ENCODE peak calls at places on chromosomes 4 and X, in six cellular contexts. X is progenitor cell of endocrine pancreas, M is OCI-LY7, L is endothelial cell, P is GM13977, A is testis. Z is an unnamed sample.

GRCh38 chr4:183468210-183469095 is 24.0 kb downstream of the CDKN2AIP start:
- DNase-seq in L (no peak), P (no peak), X (no peak), A (no peak), M (no peak), Z (no peak)

GRCh38 chr4:56850910-56851309 is 29.4 kb upstream of the SPINK2 start:
- DNase-seq in P (no peak), X (no peak), A (no peak), L (no peak), M (no peak), Z (no peak)

GRCh38 chrX:12657881-12658280 is 133.3 kb upstream of the PRPS2 start:
- DNase-seq in M (no peak), A (no peak), L (no peak), P (no peak), X (no peak), Z (no peak)

GRCh38 chr4:168812806-168813205 is 197.2 kb downstream of the CBR4 start:
- DNase-seq in P (no peak), A (no peak), L (no peak), X (no peak), M (no peak), Z (no peak)

GRCh38 chrX:13899607-13900006 is 82.7 kb upstream of the GPM6B start:
- DNase-seq in A (no peak), P (no peak), M (no peak), X (no peak), L (no peak), Z (peak; percentile 55)

GRCh38 chr4:145879598-145879997 is 59.0 kb downstream of the ZNF827 start:
- DNase-seq in A (no peak), L (no peak), M (no peak), P (no peak), X (no peak), Z (no peak)

GRCh38 chrX:103442536-103442901 is 66.2 kb downstream of the BEX3 start:
- DNase-seq in L (no peak), A (no peak), M (no peak), P (no peak), X (no peak), Z (no peak)

GRCh38 chr4:173448103-173448502 is 49.2 kb upstream of the SCRG1 start:
- DNase-seq in X (no peak), P (no peak), L (no peak), A (peak; percentile 80), M (no peak), Z (peak; percentile 96)

GRCh38 chrX:39874202-39874816 is 223.4 kb downstream of the BCOR start:
- DNase-seq in A (no peak), X (no peak), M (no peak), L (no peak), P (peak; percentile 71), Z (no peak)

GRCh38 chr4:82519072-82519471 is 42.7 kb downstream of the TMEM150C start:
- DNase-seq in P (no peak), L (no peak), X (no peak), M (no peak), A (no peak), Z (no peak)

GRCh38 chrX:9257718-9258117 is 207.1 kb upstream of the TBL1X start:
- DNase-seq in L (no peak), X (no peak), P (no peak), M (no peak), A (no peak), Z (no peak)

GRCh38 chr4:86934147-86934771 is 552 bp upstream of the AFF1 start:
- DNase-seq in A (peak; percentile 31), M (no peak), P (no peak), X (no peak), L (no peak), Z (no peak)

GRCh38 chr4:48470570-48470969 is 12.6 kb upstream of the SLC10A4 start:
- DNase-seq in X (no peak), M (no peak), L (no peak), A (no peak), P (no peak), Z (no peak)

DNA sequence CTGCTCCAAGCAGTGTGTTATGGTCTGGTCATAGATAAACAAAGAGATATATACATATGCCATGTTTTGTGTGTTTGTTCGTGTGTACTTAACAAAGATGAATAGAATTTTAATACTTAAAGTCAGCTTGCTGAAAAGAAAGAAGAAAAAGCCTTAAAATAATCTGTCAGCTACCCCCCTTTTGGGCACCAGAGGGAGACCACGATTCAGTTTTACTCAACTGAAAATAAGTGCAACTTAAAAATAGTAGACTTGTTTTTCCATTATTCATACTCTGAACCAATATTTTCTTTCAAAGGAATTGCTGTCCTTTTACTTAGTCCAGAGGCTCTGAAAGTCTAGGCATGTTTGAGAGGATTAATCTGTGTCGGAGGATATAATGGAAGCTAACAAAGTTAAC is 181.7 kb upstream of the AGTR2 start:
- DNase-seq in X (no peak), A (no peak), M (no peak), P (peak; percentile 15), L (no peak), Z (no peak)
- TF ChIP-seq CTCF in X (peak; percentile 67), A (no peak), M (peak; percentile 18), P (peak; percentile 31), L (peak; percentile 16), Z (peak; percentile 33)

GRCh38 chrX:110665636-110666035 is 130.0 kb downstream of the CHRDL1 start:
- DNase-seq in A (peak; percentile 25), P (peak; percentile 8), L (peak; percentile 49), M (peak; percentile 0), X (peak; percentile 29), Z (no peak)
- TF ChIP-seq CTCF in A (no peak), P (peak; percentile 66), L (peak; percentile 30), M (peak; percentile 72), X (peak; percentile 78), Z (peak; percentile 74)

DNA sequence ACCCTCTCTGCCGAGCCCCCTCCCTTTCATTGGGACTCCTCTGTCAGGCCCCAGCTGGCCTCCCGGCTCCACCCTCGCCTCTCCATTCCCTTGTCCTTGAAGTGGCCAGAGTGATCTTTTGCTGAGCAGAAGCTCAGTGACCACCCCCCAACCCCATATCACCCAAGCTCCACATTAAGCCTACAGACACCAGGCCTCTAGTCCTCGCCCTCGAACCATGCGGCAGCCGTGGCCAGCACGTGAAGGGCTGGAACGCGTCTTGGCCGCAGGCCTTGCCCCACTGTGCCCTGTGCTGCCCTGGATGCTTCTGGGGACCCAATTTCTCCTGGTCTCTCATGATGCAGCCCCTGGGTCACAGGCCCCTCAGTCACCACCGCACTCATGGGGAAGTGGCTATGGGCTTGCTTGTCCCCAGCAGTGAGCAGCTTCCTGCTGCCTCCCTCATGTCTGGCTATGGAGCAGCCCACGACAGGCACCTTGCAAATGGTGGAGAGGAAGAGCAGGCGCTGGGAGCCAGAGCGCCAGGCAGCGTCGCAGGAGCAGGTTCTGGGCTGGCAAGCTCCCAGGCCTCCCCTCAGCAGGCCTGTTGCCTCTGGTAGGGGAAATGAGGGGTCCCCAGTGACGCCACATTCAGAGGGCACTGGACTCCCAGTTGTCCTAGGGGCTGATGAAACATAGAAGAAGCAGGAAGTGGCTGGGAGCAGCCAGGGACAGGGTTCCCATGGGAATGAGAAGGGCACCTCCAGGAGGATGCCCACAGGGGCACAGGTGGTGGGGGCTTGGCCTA is 757 bp upstream of the SRPK3 start:
- DNase-seq in L (no peak), A (no peak), M (no peak), P (no peak), X (no peak), Z (no peak)
- TF ChIP-seq CTCF in L (no peak), A (no peak), M (no peak), P (no peak), X (no peak), Z (no peak)

DNA sequence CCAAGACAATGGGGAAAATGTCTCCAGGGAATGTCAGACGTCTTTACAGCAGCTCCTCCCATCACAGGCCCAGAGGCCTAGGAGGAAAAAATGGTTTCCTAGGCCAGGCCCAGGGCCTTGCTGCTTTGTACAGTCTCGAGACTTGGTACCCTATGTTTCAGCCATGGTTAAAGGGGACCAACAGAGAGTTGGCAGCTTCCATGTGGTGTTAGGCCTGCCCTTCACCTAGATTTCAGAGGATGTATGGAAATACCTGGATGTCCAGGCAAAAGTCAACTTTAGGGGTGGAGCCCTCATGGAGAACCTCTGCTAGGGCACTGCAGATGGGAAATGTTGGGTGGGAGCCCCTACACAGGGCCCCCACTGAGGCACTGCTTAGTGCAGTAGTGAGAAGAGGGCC is 38.5 kb downstream of the ABCG2 start:
- DNase-seq in P (no peak), X (no peak), L (no peak), A (no peak), M (no peak), Z (no peak)
- TF ChIP-seq CTCF in P (no peak), X (no peak), L (no peak), A (no peak), M (no peak), Z (no peak)

DNA sequence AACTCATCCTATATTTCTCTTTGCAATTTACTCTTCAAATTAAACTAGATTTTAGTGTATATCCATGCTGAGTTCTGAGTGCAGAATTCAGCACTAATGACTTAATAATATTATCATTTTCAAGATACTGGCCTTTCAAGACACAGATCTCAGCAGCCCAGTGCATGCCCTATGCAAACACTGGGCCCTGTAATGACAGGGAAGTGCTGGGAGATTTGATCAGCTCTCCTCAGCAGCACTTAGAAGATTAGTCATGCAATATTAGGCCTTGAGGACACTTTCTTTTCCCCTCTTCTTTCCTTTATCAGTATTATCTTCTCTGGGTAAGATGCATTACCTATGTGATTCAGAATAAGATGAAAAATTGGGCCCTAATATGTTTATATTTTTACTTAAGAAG is 207.1 kb downstream of the PPP3CA start:
- DNase-seq in P (no peak), M (no peak), L (no peak), X (no peak), A (no peak), Z (no peak)
- TF ChIP-seq CTCF in P (no peak), M (no peak), L (no peak), X (no peak), A (no peak), Z (no peak)

GRCh38 chr4:153542835-153543234 is 76.7 kb downstream of the TMEM131L start:
- DNase-seq in M (no peak), L (no peak), X (no peak), P (no peak), A (no peak), Z (no peak)
- TF ChIP-seq CTCF in M (peak; percentile 80), L (no peak), X (no peak), P (peak; percentile 42), A (no peak), Z (no peak)

DNA sequence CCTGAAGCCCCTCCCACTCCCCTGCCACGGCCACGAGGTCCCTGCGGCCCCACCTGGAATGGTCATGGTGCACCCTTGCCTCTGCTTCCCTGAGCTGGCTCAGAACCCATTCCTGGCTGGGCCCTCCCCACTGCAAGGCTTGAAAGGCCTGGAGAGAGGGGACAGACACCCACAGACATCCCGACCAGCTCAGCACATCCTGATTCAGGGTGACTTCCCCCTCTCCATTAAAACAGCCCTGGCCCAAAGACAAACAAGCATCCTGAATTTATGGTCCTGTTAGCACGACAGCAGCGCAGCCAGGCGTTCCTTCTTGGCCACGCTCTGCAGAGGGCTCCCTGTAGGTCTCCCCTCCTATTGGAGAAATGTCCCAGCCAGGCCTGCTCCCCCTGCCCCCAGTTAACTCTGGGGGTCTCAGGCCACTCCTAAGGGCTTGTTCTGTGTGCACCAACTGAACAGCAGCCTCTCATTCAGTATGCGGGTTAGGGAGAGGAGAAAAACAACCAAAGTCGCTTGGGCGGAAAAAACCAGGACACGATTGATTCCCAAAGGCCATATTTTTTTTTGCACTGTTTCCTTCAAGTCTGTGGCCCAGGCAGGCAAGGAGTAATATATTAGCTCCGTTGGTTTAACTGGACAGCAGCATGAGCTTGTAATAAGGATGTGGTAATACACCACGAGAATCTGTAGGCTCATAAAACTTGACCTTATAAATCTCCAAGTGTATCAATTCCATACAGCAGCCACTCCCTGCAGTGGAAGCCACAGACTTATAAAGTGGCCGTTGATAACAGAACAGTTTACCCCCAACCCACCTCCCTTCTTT is 106.7 kb upstream of the MSX1 start:
- DNase-seq in X (no peak), A (no peak), M (no peak), P (no peak), L (no peak), Z (peak; percentile 52)
- TF ChIP-seq CTCF in X (no peak), A (no peak), M (no peak), P (no peak), L (no peak), Z (no peak)